ENCODE peak calls at places on chromosomes 4 and X, in nine cellular contexts. E is fibroblast of lung; C is upper lobe of right lung; I is left ventricle myocardium inferior; N is Caco-2; U is GM13976; G is cardiac muscle cell; M is stomach; R is CD8-positive, alpha-beta T cell. S is an unnamed sample.

GRCh38 chr4:7021930-7022658 is 21.1 kb upstream of the TADA2B start:
- DNase-seq in E (peak; percentile 52), C (no peak), I (no peak), N (peak; percentile 82), U (no peak), G (no peak), M (no peak), R (no peak), S (no peak)

GRCh38 chr4:83828601-83829000 is 292.7 kb downstream of the GPAT3 start:
- DNase-seq in E (no peak), C (no peak), I (no peak), N (no peak), U (no peak), G (no peak), M (no peak), R (no peak), S (no peak)

GRCh38 chrX:39599339-39599738 is 498.4 kb downstream of the BCOR start:
- DNase-seq in E (no peak), C (no peak), I (no peak), N (no peak), U (no peak), G (no peak), M (no peak), R (no peak), S (no peak)

GRCh38 chrX:130091976-130092522 is 18.2 kb downstream of the ELF4 start:
- DNase-seq in E (no peak), C (peak; percentile 80), I (peak; percentile 28), N (peak; percentile 39), U (peak; percentile 87), G (no peak), M (peak; percentile 63), R (peak; percentile 77), S (peak; percentile 84)

GRCh38 chr4:11198516-11199305 is 230.0 kb downstream of the HS3ST1 start:
- DNase-seq in E (no peak), C (no peak), I (no peak), N (no peak), U (no peak), G (no peak), M (no peak), R (no peak), S (no peak)

GRCh38 chr4:6910340-6910959 is 824 bp downstream of the TBC1D14 start:
- DNase-seq in E (no peak), C (no peak), I (no peak), N (no peak), U (no peak), G (no peak), M (no peak), R (no peak), S (no peak)

GRCh38 chr4:140568507-140569306 is at the start of gene UCP1:
- DNase-seq in E (no peak), C (peak; percentile 71), I (peak; percentile 14), N (peak; percentile 41), U (peak; percentile 49), G (peak; percentile 72), M (peak; percentile 35), R (no peak), S (peak; percentile 46)

GRCh38 chr4:1172971-1173757 is 781 bp upstream of the SPON2 start:
- DNase-seq in E (peak; percentile 90), C (peak; percentile 61), I (no peak), N (peak; percentile 70), U (no peak), G (no peak), M (no peak), R (no peak), S (peak; percentile 42)

GRCh38 chr4:143294310-143294709 is 42.4 kb upstream of the GAB1 start:
- DNase-seq in E (peak; percentile 84), C (peak; percentile 68), I (peak; percentile 85), N (no peak), U (no peak), G (no peak), M (peak; percentile 84), R (no peak), S (no peak)

GRCh38 chr4:41573458-41574129 is 35.6 kb downstream of the LIMCH1 start:
- DNase-seq in E (peak; percentile 57), C (no peak), I (no peak), N (no peak), U (no peak), G (no peak), M (no peak), R (no peak), S (no peak)

GRCh38 chr4:134132086-134132783 is 69.4 kb downstream of the PABPC4L start:
- DNase-seq in E (no peak), C (no peak), I (no peak), N (no peak), U (no peak), G (no peak), M (no peak), R (no peak), S (no peak)

GRCh38 chr4:71680706-71681105 is 103.2 kb downstream of the GC start:
- DNase-seq in E (peak; percentile 0), C (no peak), I (no peak), N (no peak), U (no peak), G (no peak), M (no peak), R (no peak), S (no peak)

GRCh38 chrX:5397409-5397808 is 831.3 kb downstream of the NLGN4X start:
- DNase-seq in E (no peak), C (no peak), I (no peak), N (no peak), U (no peak), G (peak; percentile 3), M (no peak), R (no peak), S (no peak)

GRCh38 chr4:127849505-127850234 is 31.0 kb upstream of the PLK4 start:
- DNase-seq in E (peak; percentile 12), C (no peak), I (no peak), N (no peak), U (no peak), G (no peak), M (no peak), R (no peak), S (no peak)

GRCh38 chr4:53508446-53508845 is 82.8 kb downstream of the LNX1 start:
- DNase-seq in E (peak; percentile 83), C (no peak), I (no peak), N (no peak), U (no peak), G (no peak), M (no peak), R (no peak), S (no peak)

GRCh38 chr4:150943831-150944230 is 71.3 kb downstream of the LRBA start:
- DNase-seq in E (no peak), C (no peak), I (no peak), N (no peak), U (no peak), G (no peak), M (no peak), R (no peak), S (no peak)

GRCh38 chr4:176287546-176287945 is 18.5 kb upstream of the ASB5 start:
- DNase-seq in E (no peak), C (no peak), I (no peak), N (no peak), U (no peak), G (no peak), M (no peak), R (no peak), S (no peak)

GRCh38 chr4:60452259-60452658 is 747.9 kb upstream of the ADGRL3 start:
- DNase-seq in E (no peak), C (no peak), I (no peak), N (no peak), U (no peak), G (no peak), M (no peak), R (no peak), S (no peak)

GRCh38 chr4:134219043-134219442 is 17.5 kb upstream of the PABPC4L start:
- DNase-seq in E (no peak), C (no peak), I (no peak), N (no peak), U (no peak), G (no peak), M (no peak), R (no peak), S (no peak)

GRCh38 chr4:182449186-182449880 is 206.1 kb downstream of the TENM3 start:
- DNase-seq in E (peak; percentile 48), C (no peak), I (no peak), N (peak; percentile 71), U (no peak), G (no peak), M (no peak), R (no peak), S (no peak)

GRCh38 chrX:118325453-118325852 is 20.5 kb upstream of the WDR44 start:
- DNase-seq in E (no peak), C (no peak), I (no peak), N (no peak), U (peak; percentile 17), G (no peak), M (no peak), R (no peak), S (no peak)
- TF ChIP-seq CTCF in E (peak; percentile 13), C (peak; percentile 22), I (peak; percentile 38), N (no peak), U (no peak), G (peak; percentile 29), M (no peak), R (no peak), S (no peak)

DNA sequence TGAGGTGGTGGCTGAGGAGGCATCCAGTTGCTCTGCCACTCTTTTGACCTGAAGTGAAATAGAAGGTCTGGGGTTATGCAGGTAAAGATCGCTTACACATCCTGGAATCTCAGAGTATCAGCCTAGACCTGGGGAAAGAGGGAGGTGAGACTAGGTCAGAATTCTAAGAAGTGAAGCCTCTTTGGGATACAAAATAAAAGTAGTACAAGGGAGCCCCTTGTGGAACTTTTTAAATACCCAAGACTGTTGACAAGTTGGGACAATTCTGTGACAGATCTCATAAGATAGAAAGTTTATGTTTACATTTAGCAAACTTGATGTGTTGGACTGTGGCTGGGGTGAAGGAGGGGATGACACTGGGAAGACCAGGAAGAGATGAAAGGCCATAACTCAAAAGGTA is 263.2 kb downstream of the SPRY1 start:
- DNase-seq in E (peak; percentile 42), C (no peak), I (no peak), N (no peak), U (no peak), G (peak; percentile 8), M (no peak), R (no peak), S (no peak)
- TF ChIP-seq CTCF in E (peak; percentile 21), C (peak; percentile 44), I (peak; percentile 45), N (peak; percentile 27), U (no peak), G (no peak), M (no peak), R (peak; percentile 31), S (peak; percentile 48)

DNA sequence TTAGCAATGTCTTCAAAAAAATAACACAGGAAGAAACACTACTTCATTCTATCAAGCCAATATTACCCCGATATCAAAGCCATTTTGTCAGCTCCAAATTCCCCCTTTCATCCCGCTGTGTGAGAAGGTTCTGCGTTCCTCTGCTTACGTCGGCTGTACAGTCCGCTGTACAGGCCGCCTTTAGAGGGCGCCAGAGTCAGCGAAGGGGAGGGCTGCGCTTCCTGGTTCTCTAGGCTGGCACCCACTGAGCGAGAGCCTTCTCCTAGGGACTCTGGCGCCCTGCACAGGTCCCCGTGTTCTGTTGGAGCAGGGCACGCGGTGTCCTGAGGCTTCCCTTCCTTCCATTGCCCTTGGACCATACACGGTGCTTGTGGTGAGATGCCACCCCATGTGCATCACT is 25.3 kb upstream of the CT45A1 start:
- DNase-seq in E (no peak), C (no peak), I (no peak), N (no peak), U (no peak), G (peak; percentile 0), M (no peak), R (no peak), S (no peak)
- TF ChIP-seq CTCF in E (no peak), C (no peak), I (peak; percentile 15), N (no peak), U (peak; percentile 1), G (peak; percentile 3), M (no peak), R (no peak), S (no peak)

GRCh38 chrX:54481751-54482150 is 14.3 kb downstream of the FGD1 start:
- DNase-seq in E (no peak), C (no peak), I (no peak), N (no peak), U (no peak), G (no peak), M (no peak), R (no peak), S (no peak)
- TF ChIP-seq CTCF in E (peak; percentile 26), C (no peak), I (no peak), N (no peak), U (no peak), G (peak; percentile 23), M (no peak), R (no peak), S (no peak)